ENCODE peak calls at places on chromosome 5, in eight cellular contexts. R is endodermal cell, E is transverse colon, Q is fibroblast of lung, F is testis, T is lung, J is breast epithelium, O is IMR-90. X is an unnamed sample. For H3K9me3, the result is how much of the 10 kb centered on the place peaks cover.

GRCh38 chr5:163586431-163587033 is 81.1 kb downstream of the MAT2B start:
- DNase-seq in R (no peak), E (no peak), Q (no peak), F (no peak), T (no peak), J (no peak), O (no peak), X (no peak)

GRCh38 chr5:194102-194501 is 2.8 kb downstream of the LRRC14B start:
- DNase-seq in R (no peak), E (no peak), Q (no peak), F (no peak), T (no peak), J (no peak), O (no peak), X (no peak)

GRCh38 chr5:16759147-16759800 is 142.5 kb upstream of the RETREG1 start:
- DNase-seq in R (no peak), E (no peak), Q (peak), F (no peak), T (no peak), J (no peak), O (peak), X (no peak)

GRCh38 chr5:143131983-143132382 is 271.5 kb downstream of the NR3C1 start:
- DNase-seq in R (no peak), E (no peak), Q (peak), F (no peak), T (no peak), J (no peak), O (no peak), X (no peak)

GRCh38 chr5:53191766-53192165 is 82.2 kb upstream of the MOCS2 start:
- DNase-seq in R (no peak), E (no peak), Q (peak), F (no peak), T (no peak), J (no peak), O (peak), X (no peak)

GRCh38 chr5:99285606-99286005 is 356.8 kb upstream of the CHD1 start:
- DNase-seq in R (peak), E (no peak), Q (no peak), F (no peak), T (no peak), J (no peak), O (no peak), X (no peak)

GRCh38 chr5:72709341-72709740 is 107.1 kb upstream of the TNPO1 start:
- DNase-seq in R (no peak), E (no peak), Q (no peak), F (no peak), T (no peak), J (no peak), O (no peak), X (no peak)

GRCh38 chr5:111432828-111433536 is 79.4 kb downstream of the STARD4 start:
- DNase-seq in R (no peak), E (no peak), Q (no peak), F (no peak), T (no peak), J (no peak), O (peak), X (no peak)

GRCh38 chr5:150255659-150256415 is 33.7 kb downstream of the CAMK2A start:
- DNase-seq in R (no peak), E (no peak), Q (no peak), F (no peak), T (no peak), J (no peak), O (peak), X (no peak)

GRCh38 chr5:14716755-14717752 is 52.5 kb downstream of the OTULIN start:
- DNase-seq in R (no peak), E (no peak), Q (no peak), F (no peak), T (no peak), J (no peak), O (no peak), X (peak)

GRCh38 chr5:180333661-180334060 is 19.5 kb downstream of the GFPT2 start:
- DNase-seq in R (no peak), E (no peak), Q (peak), F (no peak), T (no peak), J (no peak), O (peak), X (peak)

GRCh38 chr5:147187163-147187562 is 47.7 kb upstream of the STK32A start:
- DNase-seq in R (no peak), E (no peak), Q (no peak), F (no peak), T (no peak), J (no peak), O (no peak), X (no peak)

GRCh38 chr5:149808264-149808982 is 78.3 kb downstream of the PPARGC1B start:
- DNase-seq in R (no peak), E (no peak), Q (no peak), F (peak), T (no peak), J (no peak), O (no peak), X (no peak)

GRCh38 chr5:35598707-35599370 is 18.8 kb upstream of the SPEF2 start:
- DNase-seq in R (peak), E (peak), Q (no peak), F (no peak), T (no peak), J (no peak), O (no peak), X (no peak)
- TF ChIP-seq CTCF in R (peak), E (peak), Q (no peak), F (no peak), T (no peak), J (no peak), O (no peak), X (peak)

GRCh38 chr5:27476356-27476988 is 438.1 kb upstream of the CDH9 start:
- DNase-seq in R (no peak), E (no peak), Q (no peak), F (no peak), T (no peak), J (no peak), O (no peak), X (no peak)
- H3K9me3 ChIP-seq in R (under half), E (under half), Q (under half), F (under half), T (under half), J (under half), O (under half), X (under half)

GRCh38 chr5:132591140-132591539 is 34.4 kb downstream of the RAD50 start:
- DNase-seq in R (no peak), E (no peak), Q (peak), F (no peak), T (no peak), J (no peak), O (peak), X (no peak)
- TF ChIP-seq CTCF in R (peak), E (no peak), Q (peak), F (no peak), T (no peak), J (no peak), O (peak), X (no peak)

GRCh38 chr5:27158171-27158570 is 119.8 kb upstream of the CDH9 start:
- DNase-seq in R (no peak), E (no peak), Q (no peak), F (no peak), T (no peak), J (no peak), O (no peak), X (no peak)

DNA sequence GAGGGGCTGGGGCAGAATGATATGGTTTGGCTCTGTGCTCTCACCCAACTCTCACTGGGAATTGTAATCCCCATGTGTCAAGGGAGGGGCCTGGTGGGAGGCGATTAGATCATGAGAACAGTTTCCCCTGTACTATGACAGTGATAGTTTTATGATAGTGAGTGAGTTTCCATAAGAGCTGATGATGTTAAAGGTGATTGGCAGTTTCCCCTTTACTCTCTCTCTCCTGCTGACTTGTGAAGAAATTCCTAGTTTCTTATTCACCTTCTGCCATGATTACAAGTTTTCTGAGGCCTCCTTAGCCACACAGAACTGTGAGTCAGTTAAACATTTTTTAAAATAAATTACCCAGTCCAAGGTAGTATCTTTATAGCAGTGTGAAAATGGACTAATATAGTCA is 120.4 kb upstream of the CDH9 start:
- DNase-seq in R (no peak), E (no peak), Q (no peak), F (no peak), T (no peak), J (no peak), O (no peak), X (no peak)
- H3K9me3 ChIP-seq in R (under half), E (under half), Q (under half), F (under half), T (under half), J (under half), O (under half), X (under half)

GRCh38 chr5:9340095-9340494 is 205.8 kb downstream of the SEMA5A start:
- DNase-seq in R (no peak), E (no peak), Q (no peak), F (no peak), T (no peak), J (no peak), O (no peak), X (no peak)

GRCh38 chr5:9337908-9338307 is 208.0 kb downstream of the SEMA5A start:
- DNase-seq in R (no peak), E (no peak), Q (peak), F (no peak), T (no peak), J (no peak), O (peak), X (no peak)

GRCh38 chr5:9342161-9342787 is 203.6 kb downstream of the SEMA5A start:
- DNase-seq in R (no peak), E (no peak), Q (no peak), F (no peak), T (no peak), J (no peak), O (no peak), X (no peak)

GRCh38 chr5:9338796-9339195 is 207.1 kb downstream of the SEMA5A start:
- DNase-seq in R (no peak), E (no peak), Q (peak), F (no peak), T (no peak), J (no peak), O (peak), X (no peak)

GRCh38 chr5:9339206-9339818 is 206.6 kb downstream of the SEMA5A start:
- DNase-seq in R (peak), E (no peak), Q (no peak), F (peak), T (no peak), J (no peak), O (no peak), X (no peak)
- TF ChIP-seq CTCF in R (peak), E (no peak), Q (peak), F (peak), T (no peak), J (no peak), O (peak), X (peak)